ENCODE peak calls at places on chromosome 12, in seven cellular contexts. G, C, H, Q, T, N and D are unnamed samples.

GRCh38 chr12:88308825-88309224 is 166.7 kb downstream of the TMTC3 start:
- DNase-seq in N (no peak), C (no peak), T (no peak), H (no peak), Q (no peak), G (no peak), D (no peak)

GRCh38 chr12:3135522-3136461 is 58.6 kb downstream of the TSPAN9 start:
- DNase-seq in G (no peak), N (no peak), Q (peak), T (peak), C (peak), H (no peak), D (no peak)

GRCh38 chr12:116595186-116595585 is 36.0 kb downstream of the MAP1LC3B2 start:
- DNase-seq in N (no peak), T (no peak), Q (no peak), C (no peak), H (no peak), G (no peak), D (no peak)

GRCh38 chr12:110698171-110698902 is 9.4 kb upstream of the HVCN1 start:
- DNase-seq in H (peak), C (peak), Q (no peak), N (peak), G (peak), T (peak), D (peak)

GRCh38 chr12:131985145-131985875 is 35.6 kb downstream of the EP400 start:
- DNase-seq in H (no peak), Q (no peak), N (peak), T (no peak), G (no peak), C (no peak), D (no peak)

GRCh38 chr12:120817559-120818330 is 86.4 kb downstream of the SPPL3 start:
- DNase-seq in N (no peak), G (no peak), T (no peak), Q (no peak), H (no peak), C (no peak), D (no peak)

GRCh38 chr12:5794156-5794555 is 150.9 kb downstream of the ANO2 start:
- DNase-seq in N (no peak), Q (no peak), C (no peak), G (no peak), H (no peak), T (no peak), D (no peak)

GRCh38 chr12:62653740-62654139 is 187.1 kb downstream of the MON2 start:
- DNase-seq in T (no peak), G (no peak), Q (no peak), C (no peak), H (no peak), N (no peak), D (no peak)

GRCh38 chr12:104669057-104669770 is 212.5 kb downstream of the CHST11 start:
- DNase-seq in C (no peak), H (no peak), G (no peak), Q (peak), T (peak), N (peak), D (no peak)

GRCh38 chr12:9721394-9722092 is 11.4 kb downstream of the CLECL1 start:
- DNase-seq in G (no peak), T (no peak), N (no peak), C (no peak), H (no peak), Q (no peak), D (no peak)

GRCh38 chr12:61250303-61250702 is 1009.9 kb upstream of the USP15 start:
- DNase-seq in T (no peak), C (no peak), Q (no peak), H (no peak), N (no peak), G (no peak), D (no peak)

GRCh38 chr12:124479680-124480468 is 87.5 kb downstream of the NCOR2 start:
- DNase-seq in N (no peak), H (no peak), T (no peak), Q (no peak), C (no peak), G (no peak), D (no peak)

GRCh38 chr12:93707836-93708235 is 30.7 kb downstream of the CRADD start:
- DNase-seq in N (no peak), G (no peak), C (no peak), T (no peak), H (no peak), Q (no peak), D (no peak)